ENCODE peak calls at places on chromosome 3, in five cellular contexts. U is kidney tubule cell, S is fibroblast of the conjunctiva, Q is activated T-helper 1 cell treated with Interleukin-2 at 50 U/mL for 16 hours, I is GDM1. L is an unnamed sample.

GRCh38 chr3:106728315-106728821 is 648.9 kb upstream of the CCDC54 start:
- DNase-seq in I (no peak), S (peak), U (peak), Q (no peak), L (peak)

GRCh38 chr3:44914936-44915335 is 40.5 kb downstream of the TGM4 start:
- DNase-seq in I (peak), Q (no peak), U (peak), S (no peak), L (no peak)

GRCh38 chr3:119357190-119357589 is 63.0 kb downstream of the ARHGAP31 start:
- DNase-seq in S (no peak), Q (no peak), U (peak), I (no peak), L (peak)

GRCh38 chr3:21621396-21621695 is 129.7 kb downstream of the ZNF385D start:
- DNase-seq in S (peak), I (no peak), U (peak), Q (no peak), L (peak)

GRCh38 chr3:36923981-36924747 is 20.7 kb downstream of the TRANK1 start:
- DNase-seq in Q (no peak), I (no peak), U (no peak), S (no peak), L (no peak)

GRCh38 chr3:69094467-69095205 is 9.9 kb downstream of the ARL6IP5 start:
- DNase-seq in Q (no peak), S (no peak), U (no peak), I (peak), L (no peak)

GRCh38 chr3:105516972-105517371 is 150.3 kb downstream of the ALCAM start:
- DNase-seq in U (no peak), I (no peak), Q (no peak), S (no peak), L (no peak)

GRCh38 chr3:101784850-101785613 is 6.0 kb downstream of the NXPE3 start:
- DNase-seq in I (no peak), S (no peak), Q (no peak), U (no peak), L (no peak)

GRCh38 chr3:29279830-29280229 is 1.0 kb upstream of the RBMS3 start:
- DNase-seq in Q (no peak), I (no peak), S (no peak), U (no peak), L (peak)

GRCh38 chr3:128420289-128420688 is 46.4 kb downstream of the DNAJB8 start:
- DNase-seq in U (no peak), S (no peak), I (no peak), Q (no peak), L (no peak)

GRCh38 chr3:31754575-31755278 is 222.0 kb downstream of the STT3B start:
- DNase-seq in S (no peak), Q (no peak), I (no peak), U (no peak), L (no peak)

GRCh38 chr3:170441412-170441811 is 22.7 kb downstream of the CLDN11 start:
- DNase-seq in Q (no peak), I (no peak), S (no peak), U (no peak), L (no peak)

GRCh38 chr3:29677421-29677820 is 396.6 kb downstream of the RBMS3 start:
- DNase-seq in I (no peak), S (no peak), U (no peak), Q (no peak), L (no peak)

GRCh38 chr3:194285024-194285858 is 65.9 kb downstream of the CPN2 start:
- DNase-seq in I (no peak), Q (no peak), S (peak), U (peak), L (no peak)

GRCh38 chr3:42198709-42199108 is 67.3 kb downstream of the CCK start:
- DNase-seq in I (no peak), U (peak), S (no peak), Q (no peak), L (no peak)

GRCh38 chr3:23402728-23403505 is 199.8 kb downstream of the UBE2E2 start:
- DNase-seq in U (peak), I (no peak), Q (no peak), S (no peak), L (no peak)

GRCh38 chr3:13650210-13651056 is 101.5 kb downstream of the FBLN2 start:
- DNase-seq in S (peak), Q (peak), U (peak), I (peak), L (peak)

GRCh38 chr3:12316721-12317351 is 28.0 kb downstream of the PPARG start:
- DNase-seq in Q (no peak), I (no peak), U (peak), S (no peak), L (no peak)

GRCh38 chr3:87771338-87772059 is 287.3 kb downstream of the CGGBP1 start:
- DNase-seq in I (peak), U (peak), S (peak), Q (peak), L (peak)

GRCh38 chr3:43882976-43883680 is 192.4 kb downstream of the ABHD5 start:
- DNase-seq in S (no peak), I (no peak), Q (no peak), U (no peak), L (no peak)

GRCh38 chr3:31704651-31705179 is 172.0 kb downstream of the STT3B start:
- DNase-seq in U (peak), Q (no peak), S (peak), I (no peak), L (peak)

GRCh38 chr3:78414261-78414660 is 1353.5 kb downstream of the ROBO1 start:
- DNase-seq in Q (no peak), U (peak), S (no peak), I (no peak), L (peak)

GRCh38 chr3:178439504-178439903 is 96.7 kb upstream of the KCNMB2 start:
- DNase-seq in U (peak), I (no peak), Q (no peak), S (no peak), L (peak)

GRCh38 chr3:174931473-174931872 is 72.3 kb downstream of the NAALADL2 start:
- DNase-seq in U (no peak), Q (no peak), S (no peak), I (no peak), L (no peak)

GRCh38 chr3:165884518-165884917 is 47.3 kb upstream of the BCHE start:
- DNase-seq in Q (no peak), S (no peak), I (no peak), U (no peak), L (no peak)

GRCh38 chr3:105473521-105474223 is 107.0 kb downstream of the ALCAM start:
- DNase-seq in S (no peak), Q (no peak), I (no peak), U (peak), L (peak)

GRCh38 chr3:114213669-114214541 is 23.5 kb downstream of the ZNF80 start:
- DNase-seq in I (no peak), S (peak), U (peak), Q (peak), L (peak)

GRCh38 chr3:22147161-22147560 is 396.2 kb upstream of the ZNF385D start:
- DNase-seq in I (no peak), U (no peak), S (no peak), Q (no peak), L (no peak)

GRCh38 chr3:38477057-38477820 is 18.9 kb upstream of the EXOG start:
- DNase-seq in I (no peak), Q (no peak), S (no peak), U (no peak), L (no peak)

GRCh38 chr3:159669024-159669476 is 319.6 kb upstream of the IL12A start:
- DNase-seq in Q (no peak), I (no peak), S (no peak), U (peak), L (peak)

GRCh38 chr3:72625616-72626337 is 222.5 kb downstream of the SHQ1 start:
- DNase-seq in I (no peak), S (peak), U (peak), Q (no peak), L (peak)

GRCh38 chr3:151443583-151443982 is 17.3 kb downstream of the IGSF10 start:
- DNase-seq in S (no peak), Q (no peak), U (no peak), I (no peak), L (peak)

L was measured in kidney glomerular epithelial cell.